ENCODE peak calls at places on chromosomes 5 and 9, in ten cellular contexts. One of them, this sample, is unnamed.

GRCh38 chr5:174799146-174799545 is 74.8 kb downstream of the MSX2 start:
- DNase-seq in lung: no peak
- DNase-seq in GM06990: no peak
- DNase-seq in heart right ventricle: no peak
- DNase-seq in CD8-positive, alpha-beta T cell: no peak
- DNase-seq in cardiac muscle cell: peak; percentile 48
- DNase-seq in vagina: no peak
- DNase-seq in Panc1: no peak
- DNase-seq in GM12864: no peak
- DNase-seq in lower lobe of right lung: no peak
- DNase-seq in this sample: no peak

GRCh38 chr9:104923740-104924139 is 4.2 kb downstream of the ABCA1 start:
- DNase-seq in CD8-positive, alpha-beta T cell: no peak
- DNase-seq in vagina: no peak
- DNase-seq in lung: no peak
- DNase-seq in GM12864: peak; percentile 65
- DNase-seq in heart right ventricle: no peak
- DNase-seq in GM06990: peak; percentile 71
- DNase-seq in lower lobe of right lung: no peak
- DNase-seq in cardiac muscle cell: no peak
- DNase-seq in Panc1: no peak
- DNase-seq in this sample: no peak

GRCh38 chr9:19994296-19994695 is 205.5 kb upstream of the SLC24A2 start:
- DNase-seq in CD8-positive, alpha-beta T cell: no peak
- DNase-seq in vagina: no peak
- DNase-seq in lower lobe of right lung: peak; percentile 45
- DNase-seq in GM12864: no peak
- DNase-seq in lung: no peak
- DNase-seq in cardiac muscle cell: no peak
- DNase-seq in heart right ventricle: no peak
- DNase-seq in Panc1: no peak
- DNase-seq in GM06990: no peak
- DNase-seq in this sample: no peak

GRCh38 chr9:98521141-98521540 is 187.6 kb downstream of the GABBR2 start:
- DNase-seq in GM12864: no peak
- DNase-seq in Panc1: no peak
- DNase-seq in lung: peak; percentile 15
- DNase-seq in cardiac muscle cell: peak; percentile 56
- DNase-seq in lower lobe of right lung: no peak
- DNase-seq in GM06990: no peak
- DNase-seq in heart right ventricle: no peak
- DNase-seq in CD8-positive, alpha-beta T cell: no peak
- DNase-seq in vagina: peak; percentile 71
- DNase-seq in this sample: no peak

GRCh38 chr9:115036691-115037090 is 81.3 kb downstream of the TNC start:
- DNase-seq in heart right ventricle: no peak
- DNase-seq in cardiac muscle cell: no peak
- DNase-seq in CD8-positive, alpha-beta T cell: no peak
- DNase-seq in vagina: no peak
- DNase-seq in Panc1: no peak
- DNase-seq in GM06990: no peak
- DNase-seq in lower lobe of right lung: no peak
- DNase-seq in lung: no peak
- DNase-seq in GM12864: no peak
- DNase-seq in this sample: no peak

GRCh38 chr9:99666571-99666970 is 155.1 kb upstream of the NR4A3 start:
- DNase-seq in Panc1: no peak
- DNase-seq in GM06990: no peak
- DNase-seq in lung: no peak
- DNase-seq in heart right ventricle: no peak
- DNase-seq in lower lobe of right lung: no peak
- DNase-seq in GM12864: peak; percentile 10
- DNase-seq in vagina: no peak
- DNase-seq in cardiac muscle cell: no peak
- DNase-seq in CD8-positive, alpha-beta T cell: no peak
- DNase-seq in this sample: no peak

GRCh38 chr5:1161832-1162229 is 39.6 kb upstream of the SLC6A19 start:
- DNase-seq in Panc1: no peak
- DNase-seq in cardiac muscle cell: no peak
- DNase-seq in lung: peak; percentile 48
- DNase-seq in GM12864: no peak
- DNase-seq in vagina: no peak
- DNase-seq in lower lobe of right lung: peak; percentile 62
- DNase-seq in CD8-positive, alpha-beta T cell: no peak
- DNase-seq in GM06990: no peak
- DNase-seq in heart right ventricle: peak; percentile 83
- DNase-seq in this sample: peak; percentile 25

GRCh38 chr9:81182421-81182820 is 506.9 kb downstream of the TLE1 start:
- DNase-seq in GM06990: no peak
- DNase-seq in cardiac muscle cell: peak; percentile 25
- DNase-seq in heart right ventricle: no peak
- DNase-seq in Panc1: no peak
- DNase-seq in CD8-positive, alpha-beta T cell: no peak
- DNase-seq in GM12864: no peak
- DNase-seq in vagina: no peak
- DNase-seq in lower lobe of right lung: no peak
- DNase-seq in lung: no peak
- DNase-seq in this sample: no peak

GRCh38 chr9:4334439-4334838 is 34.6 kb upstream of the GLIS3 start:
- DNase-seq in GM06990: no peak
- DNase-seq in heart right ventricle: peak; percentile 27
- DNase-seq in lower lobe of right lung: peak; percentile 78
- DNase-seq in GM12864: no peak
- DNase-seq in vagina: no peak
- DNase-seq in Panc1: no peak
- DNase-seq in CD8-positive, alpha-beta T cell: no peak
- DNase-seq in lung: peak; percentile 83
- DNase-seq in cardiac muscle cell: peak; percentile 19
- DNase-seq in this sample: no peak

GRCh38 chr5:54807421-54807820 is 178.0 kb downstream of the ESM1 start:
- DNase-seq in lower lobe of right lung: no peak
- DNase-seq in vagina: no peak
- DNase-seq in cardiac muscle cell: peak; percentile 81
- DNase-seq in Panc1: no peak
- DNase-seq in GM06990: no peak
- DNase-seq in GM12864: no peak
- DNase-seq in CD8-positive, alpha-beta T cell: no peak
- DNase-seq in heart right ventricle: no peak
- DNase-seq in lung: no peak
- DNase-seq in this sample: no peak

GRCh38 chr5:54804086-54804485 is 181.3 kb downstream of the ESM1 start:
- DNase-seq in vagina: no peak
- DNase-seq in cardiac muscle cell: no peak
- DNase-seq in CD8-positive, alpha-beta T cell: no peak
- DNase-seq in Panc1: no peak
- DNase-seq in lung: no peak
- DNase-seq in GM06990: no peak
- DNase-seq in GM12864: no peak
- DNase-seq in lower lobe of right lung: no peak
- DNase-seq in heart right ventricle: no peak
- DNase-seq in this sample: no peak

GRCh38 chr5:54803381-54804025 is 181.9 kb downstream of the ESM1 start:
- DNase-seq in lower lobe of right lung: no peak
- DNase-seq in GM12864: no peak
- DNase-seq in cardiac muscle cell: peak; percentile 21
- DNase-seq in vagina: no peak
- DNase-seq in CD8-positive, alpha-beta T cell: no peak
- DNase-seq in heart right ventricle: no peak
- DNase-seq in Panc1: no peak
- DNase-seq in lung: no peak
- DNase-seq in GM06990: no peak
- DNase-seq in this sample: no peak

GRCh38 chr5:54799645-54800044 is 185.7 kb downstream of the ESM1 start:
- DNase-seq in GM12864: no peak
- DNase-seq in CD8-positive, alpha-beta T cell: no peak
- DNase-seq in GM06990: no peak
- DNase-seq in heart right ventricle: no peak
- DNase-seq in cardiac muscle cell: no peak
- DNase-seq in lower lobe of right lung: no peak
- DNase-seq in vagina: no peak
- DNase-seq in lung: no peak
- DNase-seq in Panc1: no peak
- DNase-seq in this sample: no peak

GRCh38 chr5:54804521-54804920 is 180.9 kb downstream of the ESM1 start:
- DNase-seq in GM06990: no peak
- DNase-seq in lung: no peak
- DNase-seq in GM12864: no peak
- DNase-seq in lower lobe of right lung: no peak
- DNase-seq in CD8-positive, alpha-beta T cell: no peak
- DNase-seq in cardiac muscle cell: peak; percentile 70
- DNase-seq in Panc1: no peak
- DNase-seq in vagina: no peak
- DNase-seq in heart right ventricle: no peak
- DNase-seq in this sample: no peak
- H3K4me3 ChIP-seq in GM06990: no peak overlapping the region
- H3K4me3 ChIP-seq in lung: no peak overlapping the region
- H3K4me3 ChIP-seq in GM12864: no peak overlapping the region
- H3K4me3 ChIP-seq in lower lobe of right lung: no peak overlapping the region
- H3K4me3 ChIP-seq in CD8-positive, alpha-beta T cell: no peak overlapping the region
- H3K4me3 ChIP-seq in cardiac muscle cell: no peak overlapping the region
- H3K4me3 ChIP-seq in Panc1: no peak overlapping the region
- H3K4me3 ChIP-seq in vagina: no peak overlapping the region
- H3K4me3 ChIP-seq in heart right ventricle: no peak overlapping the region
- H3K4me3 ChIP-seq in this sample: no peak overlapping the region

DNA sequence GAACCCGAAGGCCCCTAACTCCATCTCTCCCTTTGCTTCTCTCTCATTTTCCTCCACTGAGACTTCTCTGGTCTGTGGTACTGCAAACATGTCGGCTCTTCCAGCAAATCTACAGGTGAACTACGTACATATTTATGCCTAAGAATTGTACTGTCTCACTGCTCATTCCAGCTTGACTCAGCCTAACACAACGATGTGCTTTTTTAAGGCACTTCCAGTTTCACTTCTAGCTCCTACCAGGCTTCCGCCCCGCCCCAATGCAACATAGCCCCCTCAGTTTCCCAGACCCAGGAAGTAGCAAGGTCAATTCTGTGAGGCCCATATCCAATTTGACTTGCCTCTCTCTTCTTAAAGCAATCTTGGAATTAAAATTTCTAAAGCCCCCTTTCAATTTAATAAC is 70.8 kb upstream of the RNF38 start:
- DNase-seq in GM06990: peak; percentile 39
- DNase-seq in lower lobe of right lung: peak; percentile 73
- DNase-seq in CD8-positive, alpha-beta T cell: no peak
- DNase-seq in cardiac muscle cell: peak; percentile 66
- DNase-seq in vagina: no peak
- DNase-seq in lung: peak; percentile 43
- DNase-seq in GM12864: peak; percentile 79
- DNase-seq in Panc1: no peak
- DNase-seq in heart right ventricle: peak; percentile 58
- DNase-seq in this sample: peak; percentile 64
- H3K4me3 ChIP-seq in GM06990: peak overlapping the region; percentile 66
- H3K4me3 ChIP-seq in lower lobe of right lung: peak overlapping the region; percentile 49
- H3K4me3 ChIP-seq in CD8-positive, alpha-beta T cell: peak overlapping the region; percentile 43
- H3K4me3 ChIP-seq in cardiac muscle cell: no peak overlapping the region
- H3K4me3 ChIP-seq in vagina: peak overlapping the region; percentile 30
- H3K4me3 ChIP-seq in lung: no peak overlapping the region
- H3K4me3 ChIP-seq in GM12864: peak overlapping the region; percentile 49
- H3K4me3 ChIP-seq in Panc1: peak overlapping the region; percentile 43
- H3K4me3 ChIP-seq in heart right ventricle: no peak overlapping the region
- H3K4me3 ChIP-seq in this sample: peak overlapping the region; percentile 64

DNA sequence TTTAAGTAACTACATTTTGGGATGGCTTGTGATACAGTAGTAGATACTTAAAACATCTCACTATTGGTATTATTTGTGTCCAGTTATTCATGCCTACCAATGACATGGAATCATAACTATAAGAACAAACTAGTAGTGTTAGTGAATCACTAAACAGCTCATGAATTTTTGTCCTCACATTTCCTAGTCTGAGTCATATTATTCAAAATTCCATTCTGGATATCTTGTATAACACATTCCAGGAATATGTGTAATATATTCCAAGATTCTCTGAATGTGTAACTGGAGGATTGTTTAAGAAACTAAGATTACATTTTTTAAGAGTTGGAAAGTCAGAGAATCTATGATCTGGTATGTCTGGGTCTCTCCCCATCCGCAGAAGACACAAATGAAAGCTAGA is 565.3 kb upstream of the ZNF608 start:
- DNase-seq in lower lobe of right lung: no peak
- DNase-seq in vagina: no peak
- DNase-seq in GM12864: no peak
- DNase-seq in lung: no peak
- DNase-seq in CD8-positive, alpha-beta T cell: no peak
- DNase-seq in heart right ventricle: no peak
- DNase-seq in GM06990: no peak
- DNase-seq in cardiac muscle cell: peak; percentile 85
- DNase-seq in Panc1: peak; percentile 27
- DNase-seq in this sample: no peak
- H3K4me3 ChIP-seq in lower lobe of right lung: no peak overlapping the region
- H3K4me3 ChIP-seq in vagina: no peak overlapping the region
- H3K4me3 ChIP-seq in GM12864: no peak overlapping the region
- H3K4me3 ChIP-seq in lung: no peak overlapping the region
- H3K4me3 ChIP-seq in CD8-positive, alpha-beta T cell: no peak overlapping the region
- H3K4me3 ChIP-seq in heart right ventricle: no peak overlapping the region
- H3K4me3 ChIP-seq in GM06990: no peak overlapping the region
- H3K4me3 ChIP-seq in cardiac muscle cell: no peak overlapping the region
- H3K4me3 ChIP-seq in Panc1: no peak overlapping the region
- H3K4me3 ChIP-seq in this sample: no peak overlapping the region

GRCh38 chr9:127971357-127972315 is 9.2 kb downstream of the EEIG1 start:
- DNase-seq in Panc1: no peak
- DNase-seq in cardiac muscle cell: no peak
- DNase-seq in lung: no peak
- DNase-seq in CD8-positive, alpha-beta T cell: no peak
- DNase-seq in vagina: peak; percentile 85
- DNase-seq in heart right ventricle: no peak
- DNase-seq in lower lobe of right lung: peak; percentile 44
- DNase-seq in GM12864: no peak
- DNase-seq in GM06990: no peak
- DNase-seq in this sample: peak; percentile 28

GRCh38 chr9:127972316-127972871 is 8.4 kb downstream of the EEIG1 start:
- DNase-seq in GM06990: no peak
- DNase-seq in lower lobe of right lung: no peak
- DNase-seq in Panc1: no peak
- DNase-seq in vagina: peak; percentile 84
- DNase-seq in heart right ventricle: peak; percentile 67
- DNase-seq in GM12864: no peak
- DNase-seq in CD8-positive, alpha-beta T cell: no peak
- DNase-seq in lung: no peak
- DNase-seq in cardiac muscle cell: no peak
- DNase-seq in this sample: no peak

GRCh38 chr9:127974769-127975261 is 6.0 kb downstream of the EEIG1 start:
- DNase-seq in vagina: peak; percentile 86
- DNase-seq in heart right ventricle: no peak
- DNase-seq in Panc1: no peak
- DNase-seq in cardiac muscle cell: peak; percentile 65
- DNase-seq in lower lobe of right lung: no peak
- DNase-seq in CD8-positive, alpha-beta T cell: no peak
- DNase-seq in GM12864: no peak
- DNase-seq in GM06990: no peak
- DNase-seq in lung: no peak
- DNase-seq in this sample: no peak

GRCh38 chr9:127974002-127974768 is 6.6 kb downstream of the EEIG1 start:
- DNase-seq in cardiac muscle cell: no peak
- DNase-seq in lower lobe of right lung: no peak
- DNase-seq in GM12864: no peak
- DNase-seq in lung: no peak
- DNase-seq in GM06990: no peak
- DNase-seq in CD8-positive, alpha-beta T cell: no peak
- DNase-seq in heart right ventricle: no peak
- DNase-seq in vagina: peak; percentile 87
- DNase-seq in Panc1: no peak
- DNase-seq in this sample: no peak

GRCh38 chr9:127973169-127974001 is 7.4 kb downstream of the EEIG1 start:
- DNase-seq in GM12864: no peak
- DNase-seq in cardiac muscle cell: no peak
- DNase-seq in heart right ventricle: peak; percentile 50
- DNase-seq in CD8-positive, alpha-beta T cell: no peak
- DNase-seq in lung: no peak
- DNase-seq in Panc1: no peak
- DNase-seq in lower lobe of right lung: no peak
- DNase-seq in GM06990: no peak
- DNase-seq in vagina: peak; percentile 87
- DNase-seq in this sample: no peak
- H3K4me3 ChIP-seq in GM12864: no peak overlapping the region
- H3K4me3 ChIP-seq in cardiac muscle cell: no peak overlapping the region
- H3K4me3 ChIP-seq in heart right ventricle: no peak overlapping the region
- H3K4me3 ChIP-seq in CD8-positive, alpha-beta T cell: peak overlapping the region; percentile 73
- H3K4me3 ChIP-seq in lung: no peak overlapping the region
- H3K4me3 ChIP-seq in Panc1: peak overlapping the region; percentile 98
- H3K4me3 ChIP-seq in lower lobe of right lung: no peak overlapping the region
- H3K4me3 ChIP-seq in GM06990: no peak overlapping the region
- H3K4me3 ChIP-seq in vagina: peak overlapping the region; percentile 6
- H3K4me3 ChIP-seq in this sample: peak overlapping the region; percentile 98